ENCODE peak calls at places on chromosomes 12 and 14, in six cellular contexts. I, X, Q, D, S and G are unnamed samples.

GRCh38 chr12:21539797-21540196 is 13.7 kb downstream of the SPX start:
- DNase-seq in S (no peak), I (no peak), D (no peak), Q (no peak), X (no peak), G (no peak)

GRCh38 chr12:129331356-129332085 is 478.2 kb downstream of the GLT1D1 start:
- DNase-seq in X (no peak), S (no peak), Q (no peak), D (no peak), I (no peak), G (no peak)

GRCh38 chr14:43479751-43480150 is 1027.3 kb downstream of the FSCB start:
- DNase-seq in I (no peak), S (no peak), X (no peak), D (no peak), Q (no peak), G (no peak)

GRCh38 chr12:115709410-115710065 is 568.0 kb downstream of the MED13L start:
- DNase-seq in D (no peak), X (no peak), I (no peak), S (no peak), Q (no peak), G (no peak)

GRCh38 chr12:122293081-122293480 is 26.8 kb upstream of the VPS33A start:
- DNase-seq in S (no peak), Q (no peak), I (no peak), D (no peak), X (no peak), G (no peak)

GRCh38 chr12:109931143-109931542 is 31.1 kb downstream of the TCHP start:
- DNase-seq in X (no peak), Q (no peak), S (no peak), D (no peak), I (no peak), G (no peak)

GRCh38 chr14:33545696-33546095 is 405.2 kb downstream of the EGLN3 start:
- DNase-seq in D (no peak), Q (no peak), S (no peak), I (no peak), X (no peak), G (no peak)

GRCh38 chr14:104870368-104871144 is 5.5 kb downstream of the CEP170B start:
- DNase-seq in X (no peak), Q (peak; percentile 64), I (no peak), S (peak; percentile 44), D (peak; percentile 48), G (no peak)

DNA sequence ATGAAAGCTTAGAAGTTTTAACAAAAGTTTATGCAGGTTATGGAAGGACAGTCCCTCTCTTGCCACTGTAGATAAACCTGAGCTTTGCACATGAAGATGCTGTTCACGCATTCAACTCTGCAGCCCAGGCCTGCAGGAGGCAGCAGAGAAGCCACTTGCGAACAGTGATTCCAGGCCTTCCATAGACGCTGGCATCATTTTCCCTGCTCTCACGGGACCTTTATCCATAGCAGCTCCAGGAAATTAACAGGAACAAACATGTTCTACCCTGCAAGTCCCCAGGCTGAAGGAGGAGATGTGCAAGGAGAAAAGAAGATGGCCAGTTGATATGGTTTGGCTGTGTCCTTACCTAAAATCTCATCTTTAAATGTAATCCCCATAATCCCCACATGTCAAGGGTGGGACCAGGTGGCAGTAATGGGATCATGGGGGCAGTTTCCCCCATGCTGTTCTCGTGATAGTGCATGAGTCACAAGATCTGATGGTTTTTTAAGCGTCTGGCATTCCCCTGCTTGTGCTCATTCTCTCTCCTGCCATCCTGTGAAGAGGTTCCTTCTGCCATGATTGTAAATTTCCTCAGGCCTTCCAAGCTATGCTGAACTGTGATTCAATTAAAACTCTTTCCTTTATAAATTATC is 2.0 kb downstream of the ERP27 start:
- DNase-seq in Q (no peak), I (no peak), D (peak; percentile 46), S (no peak), X (no peak), G (no peak)
- TF ChIP-seq CTCF in Q (no peak), I (peak; percentile 25), D (no peak), S (no peak), X (no peak), G (no peak)

GRCh38 chr14:20197459-20197858 is 6.8 kb downstream of the OR11G2 start:
- DNase-seq in X (no peak), I (no peak), D (no peak), Q (no peak), S (no peak), G (no peak)
- H3K9me3 ChIP-seq in X (peaks cover 5% of the 10 kb centered on the region), I (peaks cover 7% of the 10 kb centered on the region), D (no peaks in the 10 kb centered on the region), Q (no peaks in the 10 kb centered on the region), S (no peaks in the 10 kb centered on the region), G (no peaks in the 10 kb centered on the region)

DNA sequence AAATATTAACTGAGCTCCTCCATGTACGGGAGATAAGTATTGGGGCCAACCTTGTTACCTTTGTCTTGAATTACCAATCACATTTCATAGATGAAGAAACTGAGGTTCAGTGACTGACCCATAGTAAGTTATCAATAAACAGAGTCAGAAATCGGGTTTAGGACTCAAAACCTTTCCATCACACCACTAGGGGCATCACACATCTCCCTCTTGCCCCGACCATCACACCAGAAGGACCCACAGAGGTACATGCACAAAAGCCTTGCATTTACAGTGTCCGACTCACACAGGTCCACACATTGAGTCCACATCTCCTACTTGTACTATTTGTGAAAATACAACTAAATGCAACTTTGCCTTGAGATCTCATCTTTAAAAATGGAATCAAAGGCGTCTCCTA is 29.4 kb downstream of the KCNA5 start:
- DNase-seq in X (no peak), D (no peak), I (no peak), S (no peak), Q (no peak), G (no peak)
- TF ChIP-seq CTCF in X (no peak), D (no peak), I (no peak), S (no peak), Q (no peak), G (no peak)

GRCh38 chr12:127334324-127334723 is 932.6 kb upstream of the TMEM132C start:
- DNase-seq in I (no peak), D (no peak), S (peak; percentile 32), Q (no peak), X (no peak), G (no peak)
- H3K9me3 ChIP-seq in I (no peaks in the 10 kb centered on the region), D (no peaks in the 10 kb centered on the region), S (no peaks in the 10 kb centered on the region), Q (no peaks in the 10 kb centered on the region), X (peaks cover 4% of the 10 kb centered on the region), G (no peaks in the 10 kb centered on the region)

GRCh38 chr12:3510597-3510996 is 19.6 kb downstream of the PRMT8 start:
- DNase-seq in Q (no peak), D (no peak), I (no peak), X (no peak), S (no peak), G (no peak)
- TF ChIP-seq CTCF in Q (no peak), D (no peak), I (no peak), X (no peak), S (no peak), G (no peak)

DNA sequence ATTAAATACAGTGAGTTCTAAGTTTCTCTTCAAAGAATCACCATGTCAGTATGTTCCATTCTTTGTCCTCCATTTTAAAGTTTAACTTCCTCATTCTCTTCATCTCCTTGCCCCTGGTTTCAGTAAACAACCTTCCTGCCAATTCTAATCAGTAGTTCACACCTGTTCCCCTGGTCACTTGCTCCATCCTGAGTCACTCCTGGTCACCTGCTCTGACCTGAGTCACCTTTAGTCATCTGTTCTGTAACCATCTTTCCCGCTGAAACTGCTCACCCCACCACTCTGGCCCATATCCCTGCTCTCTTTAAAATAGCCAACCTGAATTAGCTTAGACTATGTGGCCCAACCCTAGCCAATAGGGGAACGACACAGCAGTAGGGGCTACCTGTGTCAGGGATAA is 1447.4 kb upstream of the TMEM132C start:
- DNase-seq in X (no peak), Q (no peak), S (no peak), D (no peak), I (no peak), G (no peak)
- H3K9me3 ChIP-seq in X (peaks cover 19% of the 10 kb centered on the region), Q (peaks cover 18% of the 10 kb centered on the region), S (peaks cover 4% of the 10 kb centered on the region), D (peaks cover 3% of the 10 kb centered on the region), I (peaks cover 32% of the 10 kb centered on the region), G (peaks cover 12% of the 10 kb centered on the region)

GRCh38 chr12:64781374-64782029 is 22.3 kb upstream of the GNS start:
- DNase-seq in I (no peak), Q (no peak), D (peak; percentile 57), S (peak; percentile 34), X (no peak), G (peak; percentile 30)

GRCh38 chr12:64779349-64779974 is 20.3 kb upstream of the GNS start:
- DNase-seq in I (no peak), X (no peak), Q (no peak), D (no peak), S (no peak), G (no peak)

GRCh38 chr12:64780531-64781373 is 21.5 kb upstream of the GNS start:
- DNase-seq in X (no peak), S (peak; percentile 87), D (peak; percentile 81), I (no peak), Q (peak; percentile 67), G (peak; percentile 74)

GRCh38 chr12:64780220-64780530 is 21.0 kb upstream of the GNS start:
- DNase-seq in X (no peak), I (no peak), S (no peak), Q (no peak), D (no peak), G (no peak)

DNA sequence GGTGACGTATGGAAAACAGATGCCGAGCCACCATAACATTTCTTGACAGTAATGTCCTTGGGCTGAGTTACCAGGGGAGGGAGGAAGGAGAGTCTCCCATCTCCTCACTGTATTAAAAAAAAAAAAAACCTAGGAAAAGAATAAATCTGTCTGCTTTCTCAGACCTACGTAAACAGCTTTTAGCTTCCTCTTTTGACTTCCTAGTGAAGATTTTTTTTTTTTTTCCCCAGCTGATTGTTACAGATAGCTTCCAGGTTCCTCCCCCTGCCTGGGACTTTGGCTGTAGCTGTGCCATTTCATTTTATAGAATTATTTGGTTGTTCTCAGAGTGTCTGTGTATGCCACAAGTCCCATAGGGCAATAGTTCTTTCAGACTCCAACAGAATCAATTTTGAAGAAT is 23.0 kb upstream of the GNS start:
- DNase-seq in Q (no peak), S (no peak), X (no peak), D (no peak), I (no peak), G (no peak)
- TF ChIP-seq CTCF in Q (no peak), S (no peak), X (no peak), D (no peak), I (no peak), G (no peak)